ENCODE peak calls at places on chromosomes 2 and 18, in ten cellular contexts. E is adrenal gland; R is GM23338; A is fibroblast of lung; I is heart left ventricle; B is aorta; Z is small intestine; G is tibial nerve; N is lung; Q is naive thymus-derived CD4-positive, alpha-beta T cell. W is an unnamed sample.

GRCh38 chr2:85999131-85999831 is 106.4 kb downstream of the POLR1A start:
- DNase-seq in E (no peak), R (no peak), A (no peak), I (no peak), B (peak; percentile 44), Z (peak; percentile 39), G (no peak), N (no peak), Q (peak; percentile 62), W (no peak)

GRCh38 chr2:8214221-8214620 is 467.6 kb upstream of the ID2 start:
- DNase-seq in E (no peak), R (no peak), A (no peak), I (no peak), B (no peak), Z (no peak), G (no peak), N (no peak), Q (no peak), W (no peak)

GRCh38 chr2:238445409-238446190 is 18.9 kb downstream of the ASB1 start:
- DNase-seq in E (no peak), R (no peak), A (no peak), I (no peak), B (no peak), Z (no peak), G (no peak), N (no peak), Q (no peak), W (no peak)

GRCh38 chr2:11080253-11081115 is 74.8 kb upstream of the SLC66A3 start:
- DNase-seq in E (no peak), R (peak; percentile 36), A (no peak), I (no peak), B (no peak), Z (no peak), G (no peak), N (peak; percentile 15), Q (no peak), W (peak; percentile 33)

GRCh38 chr2:163207706-163208370 is 369.3 kb upstream of the KCNH7 start:
- DNase-seq in E (no peak), R (no peak), A (no peak), I (no peak), B (no peak), Z (no peak), G (no peak), N (no peak), Q (no peak), W (no peak)

GRCh38 chr18:13370995-13371625 is 152.6 kb downstream of the LDLRAD4 start:
- DNase-seq in E (no peak), R (no peak), A (no peak), I (no peak), B (no peak), Z (no peak), G (no peak), N (no peak), Q (no peak), W (no peak)

GRCh38 chr2:85722519-85722918 is 28.4 kb downstream of the GNLY start:
- DNase-seq in E (no peak), R (no peak), A (no peak), I (no peak), B (no peak), Z (no peak), G (no peak), N (no peak), Q (no peak), W (no peak)

GRCh38 chr18:3816601-3817363 is 366.8 kb downstream of the TGIF1 start:
- DNase-seq in E (no peak), R (no peak), A (peak; percentile 95), I (no peak), B (no peak), Z (peak; percentile 88), G (no peak), N (peak; percentile 58), Q (no peak), W (no peak)

GRCh38 chr18:34977787-34978532 is 63.3 kb upstream of the MAPRE2 start:
- DNase-seq in E (peak; percentile 48), R (peak; percentile 84), A (no peak), I (peak; percentile 80), B (peak; percentile 72), Z (peak; percentile 64), G (no peak), N (peak; percentile 55), Q (peak; percentile 34), W (no peak)

GRCh38 chr18:34976084-34976483 is 65.1 kb upstream of the MAPRE2 start:
- DNase-seq in E (no peak), R (no peak), A (no peak), I (no peak), B (peak; percentile 59), Z (no peak), G (no peak), N (no peak), Q (no peak), W (no peak)

GRCh38 chr18:34978533-34978893 is 62.7 kb upstream of the MAPRE2 start:
- DNase-seq in E (no peak), R (no peak), A (no peak), I (no peak), B (no peak), Z (no peak), G (no peak), N (no peak), Q (peak; percentile 2), W (no peak)

GRCh38 chr18:34976899-34977786 is 64.1 kb upstream of the MAPRE2 start:
- DNase-seq in E (peak; percentile 82), R (peak; percentile 92), A (peak; percentile 40), I (peak; percentile 91), B (peak; percentile 89), Z (peak; percentile 81), G (peak; percentile 28), N (peak; percentile 73), Q (peak; percentile 74), W (peak; percentile 32)

DNA sequence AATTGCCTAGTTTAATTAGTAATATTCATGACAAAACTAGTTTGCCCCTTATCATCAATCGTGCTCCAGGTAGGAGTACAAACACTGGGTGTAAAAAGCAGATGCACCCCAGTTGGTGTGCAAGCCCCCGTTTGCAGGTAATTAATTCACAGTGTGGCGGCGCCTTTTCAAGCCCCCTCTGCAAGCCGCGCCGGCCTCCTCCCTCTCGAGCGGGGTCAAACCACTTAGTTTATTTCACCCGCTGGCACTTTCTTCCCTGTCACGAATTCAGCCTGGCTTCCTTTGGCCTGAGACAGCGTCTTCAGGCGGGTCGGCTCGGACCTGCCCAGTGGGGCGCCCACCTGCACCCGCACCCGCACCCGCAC is 64.7 kb upstream of the MAPRE2 start:
- DNase-seq in E (no peak), R (no peak), A (no peak), I (no peak), B (no peak), Z (no peak), G (no peak), N (no peak), Q (no peak), W (no peak)
- H3K4me3 ChIP-seq in E (peak overlapping the region; percentile 26), R (peak overlapping the region; percentile 94), A (peak overlapping the region; percentile 45), I (peak overlapping the region; percentile 87), B (peak overlapping the region; percentile 55), Z (peak overlapping the region; percentile 86), G (peak overlapping the region; percentile 66), N (peak overlapping the region; percentile 45), Q (peak overlapping the region; percentile 74), W (peak overlapping the region; percentile 24)

GRCh38 chr2:232386740-232387450 is 8.3 kb downstream of the ALPP start:
- DNase-seq in E (no peak), R (peak; percentile 64), A (peak; percentile 36), I (peak; percentile 43), B (peak; percentile 40), Z (no peak), G (no peak), N (no peak), Q (no peak), W (no peak)

GRCh38 chr2:232385660-232386489 is 7.3 kb downstream of the ALPP start:
- DNase-seq in E (no peak), R (peak; percentile 72), A (peak; percentile 94), I (peak; percentile 2), B (peak; percentile 7), Z (no peak), G (no peak), N (peak; percentile 59), Q (no peak), W (no peak)

GRCh38 chr2:232386490-232386739 is 7.9 kb downstream of the ALPP start:
- DNase-seq in E (no peak), R (peak; percentile 59), A (no peak), I (no peak), B (peak; percentile 29), Z (no peak), G (no peak), N (no peak), Q (no peak), W (no peak)

GRCh38 chr2:232382331-232383225 is 4.0 kb downstream of the ALPP start:
- DNase-seq in E (no peak), R (no peak), A (no peak), I (peak; percentile 45), B (peak; percentile 13), Z (no peak), G (no peak), N (no peak), Q (no peak), W (no peak)

DNA sequence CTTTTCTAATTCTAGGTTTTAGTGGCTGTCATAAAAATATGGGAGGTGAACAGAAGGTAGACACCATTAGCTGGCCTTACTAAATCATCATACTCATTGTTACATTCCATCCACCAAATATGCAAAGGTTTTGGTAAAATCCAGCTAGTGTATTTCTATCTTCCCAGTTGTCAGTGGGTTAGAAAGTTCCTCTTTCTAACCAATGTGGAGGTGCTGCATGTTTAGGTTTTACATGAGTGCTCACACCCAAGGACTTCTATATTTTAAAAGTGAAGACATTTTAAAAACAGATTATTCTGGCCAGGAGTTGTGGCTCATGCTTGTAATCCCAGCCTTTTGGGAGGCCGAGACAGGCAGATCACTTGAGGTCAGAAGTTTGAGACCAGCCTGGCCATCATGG is 5.9 kb downstream of the ALPP start:
- DNase-seq in E (no peak), R (no peak), A (no peak), I (peak; percentile 2), B (peak; percentile 2), Z (no peak), G (no peak), N (no peak), Q (no peak), W (no peak)
- H3K27me3 ChIP-seq in E (peaks cover 46% of the 10 kb centered on the region), R (peaks cover 77% of the 10 kb centered on the region), A (peaks cover 43% of the 10 kb centered on the region), I (peaks cover 72% of the 10 kb centered on the region), B (no peaks in the 10 kb centered on the region), Z (peaks cover 8% of the 10 kb centered on the region), G (no peaks in the 10 kb centered on the region), N (no peaks in the 10 kb centered on the region), Q (no peaks in the 10 kb centered on the region), W (no peaks in the 10 kb centered on the region)

GRCh38 chr2:188576657-188577056 is 285.0 kb downstream of the GULP1 start:
- DNase-seq in E (no peak), R (no peak), A (peak; percentile 55), I (no peak), B (no peak), Z (no peak), G (no peak), N (no peak), Q (no peak), W (no peak)
- H3K4me3 ChIP-seq in E (no peak overlapping the region), R (no peak overlapping the region), A (no peak overlapping the region), I (no peak overlapping the region), B (no peak overlapping the region), Z (no peak overlapping the region), G (no peak overlapping the region), N (no peak overlapping the region), Q (no peak overlapping the region), W (no peak overlapping the region)

DNA sequence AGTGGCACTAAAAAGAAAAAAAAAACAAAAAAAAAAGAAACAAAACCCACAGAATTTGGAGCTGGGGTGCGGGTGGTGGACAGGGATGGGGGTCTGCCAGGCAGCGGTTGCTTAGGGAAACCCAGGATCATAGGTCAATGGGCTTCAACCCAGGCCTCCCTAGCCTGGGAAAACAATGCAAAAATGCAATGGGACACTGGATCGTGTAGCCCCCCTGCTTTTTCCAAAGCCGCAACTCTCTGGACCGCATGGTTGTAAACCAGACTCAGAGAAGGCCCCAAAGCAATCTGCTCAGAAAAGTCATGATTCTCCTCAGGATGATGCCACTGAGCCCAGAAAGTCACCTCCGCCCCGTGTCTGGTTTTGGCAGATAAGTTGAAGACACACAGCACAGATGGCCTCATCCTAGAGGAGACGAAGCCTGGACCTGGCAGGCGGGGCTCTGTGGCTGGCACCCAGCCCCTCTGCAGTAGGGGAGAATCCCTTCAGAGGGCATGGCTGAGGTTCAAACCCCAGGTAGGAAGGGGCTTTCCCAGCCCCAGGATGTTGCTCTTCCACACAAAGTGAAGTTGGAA is 5.1 kb downstream of the DLX2 start:
- DNase-seq in E (no peak), R (peak; percentile 8), A (no peak), I (no peak), B (no peak), Z (no peak), G (no peak), N (no peak), Q (no peak), W (no peak)
- H3K27me3 ChIP-seq in E (peaks cover 94% of the 10 kb centered on the region), R (peaks cover 100% of the 10 kb centered on the region), A (peaks cover 22% of the 10 kb centered on the region), I (peaks cover 100% of the 10 kb centered on the region), B (no peaks in the 10 kb centered on the region), Z (peaks cover 3% of the 10 kb centered on the region), G (peaks cover 16% of the 10 kb centered on the region), N (peaks cover 7% of the 10 kb centered on the region), Q (peaks cover 87% of the 10 kb centered on the region), W (peaks cover 98% of the 10 kb centered on the region)

W was measured in NT2/D1.